ENCODE peak calls at places on chromosome 4, in five cellular contexts. W, N, S, P and I are unnamed samples.

GRCh38 chr4:78395642-78396041 is 155.9 kb upstream of the ANXA3 start:
- DNase-seq in W (no peak), N (no peak), S (no peak), P (no peak), I (no peak)

GRCh38 chr4:87270144-87270543 is 49.7 kb upstream of the KLHL8 start:
- DNase-seq in W (peak; percentile 64), N (peak; percentile 39), S (peak; percentile 16), P (peak; percentile 9), I (no peak)

GRCh38 chr4:74418063-74418670 is 26.8 kb upstream of the AREG start:
- DNase-seq in W (peak; percentile 84), N (no peak), S (no peak), P (no peak), I (no peak)

GRCh38 chr4:150232029-150232428 is 153.8 kb downstream of the DCLK2 start:
- DNase-seq in W (no peak), N (no peak), S (no peak), P (no peak), I (no peak)

GRCh38 chr4:20284990-20285389 is 33.3 kb downstream of the SLIT2 start:
- DNase-seq in W (peak; percentile 77), N (no peak), S (no peak), P (no peak), I (no peak)

GRCh38 chr4:88738146-88738545 is 40.5 kb upstream of the NAP1L5 start:
- DNase-seq in W (no peak), N (no peak), S (no peak), P (no peak), I (no peak)

GRCh38 chr4:160983035-160983434 is 1180.8 kb downstream of the FSTL5 start:
- DNase-seq in W (no peak), N (no peak), S (no peak), P (no peak), I (no peak)

GRCh38 chr4:165754664-165755063 is 118.4 kb upstream of the TLL1 start:
- DNase-seq in W (no peak), N (no peak), S (no peak), P (no peak), I (no peak)

GRCh38 chr4:167775374-167775773 is 317.0 kb upstream of the ANXA10 start:
- DNase-seq in W (no peak), N (no peak), S (no peak), P (no peak), I (no peak)

GRCh38 chr4:1012031-1012739 is 759 bp downstream of the FGFRL1 start:
- DNase-seq in W (peak; percentile 66), N (peak; percentile 72), S (peak; percentile 78), P (no peak), I (peak; percentile 71)
- H3K9ac ChIP-seq in W (peak overlapping the region; percentile 76), N (no peak overlapping the region), S (no peak overlapping the region), P (no peak overlapping the region), I (no peak overlapping the region)

GRCh38 chr4:38452009-38452408 is 212.0 kb upstream of the KLF3 start:
- DNase-seq in W (no peak), N (no peak), S (no peak), P (no peak), I (no peak)

GRCh38 chr4:38456096-38456495 is 207.9 kb upstream of the KLF3 start:
- DNase-seq in W (no peak), N (no peak), S (no peak), P (no peak), I (peak; percentile 71)

GRCh38 chr4:38453253-38453881 is 210.6 kb upstream of the KLF3 start:
- DNase-seq in W (no peak), N (no peak), S (no peak), P (no peak), I (no peak)

GRCh38 chr4:38454284-38454683 is 209.7 kb upstream of the KLF3 start:
- DNase-seq in W (no peak), N (no peak), S (no peak), P (no peak), I (no peak)

GRCh38 chr4:38455092-38455855 is 208.7 kb upstream of the KLF3 start:
- DNase-seq in W (no peak), N (no peak), S (no peak), P (no peak), I (no peak)
- H3K4me3 ChIP-seq in W (no peak overlapping the region), N (no peak overlapping the region), S (no peak overlapping the region), P (no peak overlapping the region), I (no peak overlapping the region)

GRCh38 chr4:99405433-99406115 is 29.6 kb downstream of the ADH7 start:
- DNase-seq in W (peak; percentile 83), N (peak; percentile 24), S (peak; percentile 49), P (peak; percentile 72), I (peak; percentile 91)
- H3K4me1 ChIP-seq in W (peaks cover 22% of the 10 kb centered on the region), N (peaks cover 13% of the 10 kb centered on the region), S (no peaks in the 10 kb centered on the region), P (no peaks in the 10 kb centered on the region), I (peaks cover 10% of the 10 kb centered on the region)

GRCh38 chr4:169005453-169006099 is 4.5 kb downstream of the CBR4 start:
- DNase-seq in W (peak; percentile 56), N (no peak), S (no peak), P (no peak), I (no peak)

GRCh38 chr4:168999836-169000235 is 10.2 kb downstream of the CBR4 start:
- DNase-seq in W (no peak), N (no peak), S (no peak), P (no peak), I (no peak)

GRCh38 chr4:168995537-168996295 is 14.3 kb downstream of the CBR4 start:
- DNase-seq in W (peak; percentile 30), N (no peak), S (no peak), P (no peak), I (no peak)

GRCh38 chr4:168998596-168998995 is 11.5 kb downstream of the CBR4 start:
- DNase-seq in W (no peak), N (no peak), S (no peak), P (no peak), I (no peak)

GRCh38 chr4:169000315-169000714 is 9.7 kb downstream of the CBR4 start:
- DNase-seq in W (no peak), N (no peak), S (no peak), P (no peak), I (no peak)
- H3K9ac ChIP-seq in W (no peak overlapping the region), N (no peak overlapping the region), S (no peak overlapping the region), P (no peak overlapping the region), I (no peak overlapping the region)

GRCh38 chr4:11429646-11430045 is 952 bp upstream of the HS3ST1 start:
- DNase-seq in W (no peak), N (no peak), S (no peak), P (no peak), I (peak; percentile 61)
- H3K4me3 ChIP-seq in W (no peak overlapping the region), N (no peak overlapping the region), S (no peak overlapping the region), P (no peak overlapping the region), I (peak overlapping the region; percentile 62)

DNA sequence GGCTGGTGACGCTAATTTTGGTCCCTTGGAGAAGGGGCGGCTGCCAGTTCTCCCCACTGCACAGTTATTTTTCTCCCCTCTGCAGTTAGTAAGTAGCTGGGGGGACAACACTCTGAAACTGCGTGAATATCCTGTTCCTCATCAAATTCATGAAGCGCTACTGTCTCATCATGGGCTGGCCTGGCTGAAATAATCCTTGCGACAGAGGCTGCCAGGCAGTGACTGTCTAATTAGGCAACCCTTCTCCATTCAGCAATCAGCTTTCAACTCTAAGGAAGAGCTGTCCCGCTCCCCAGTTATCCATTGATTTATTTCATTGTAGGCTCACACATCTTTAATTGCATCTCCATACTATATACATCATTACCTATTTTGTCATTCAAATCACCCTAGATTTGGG is 8.2 kb downstream of the SH3TC1 start:
- DNase-seq in W (peak; percentile 67), N (no peak), S (no peak), P (no peak), I (no peak)
- H3K4me1 ChIP-seq in W (no peaks in the 10 kb centered on the region), N (no peaks in the 10 kb centered on the region), S (no peaks in the 10 kb centered on the region), P (peaks cover 54% of the 10 kb centered on the region), I (no peaks in the 10 kb centered on the region)